ENCODE peak calls at places on chromosomes 5 and 9, in ten cellular contexts. One of them, this sample, is unnamed.

GRCh38 chr5:9544502-9545300 is 1.2 kb downstream of the SEMA5A start:
- DNase-seq in LoVo: peak; percentile 87
- DNase-seq in WERI-Rb-1: peak; percentile 94
- DNase-seq in AG10803: peak; percentile 79
- DNase-seq in stimulated activated CD4-positive, alpha-beta T cell treated with anti-CD3 and anti-CD28 coated beads, Interleukin-15, amount 100 ng/mL, for 1 hour: no peak
- DNase-seq in aorta: peak; percentile 85
- DNase-seq in NCI-H187 treated with DMSO at 0.1 percent for 48 hours: no peak
- DNase-seq in tibial nerve: peak; percentile 67
- DNase-seq in head of caudate nucleus: peak; percentile 87
- DNase-seq in COLO829: peak; percentile 23
- DNase-seq in this sample: no peak

GRCh38 chr9:134698587-134699342 is 57.2 kb downstream of the COL5A1 start:
- DNase-seq in AG10803: peak; percentile 39
- DNase-seq in aorta: peak; percentile 76
- DNase-seq in tibial nerve: peak; percentile 54
- DNase-seq in LoVo: peak; percentile 49
- DNase-seq in NCI-H187 treated with DMSO at 0.1 percent for 48 hours: no peak
- DNase-seq in stimulated activated CD4-positive, alpha-beta T cell treated with anti-CD3 and anti-CD28 coated beads, Interleukin-15, amount 100 ng/mL, for 1 hour: no peak
- DNase-seq in WERI-Rb-1: peak; percentile 90
- DNase-seq in head of caudate nucleus: peak; percentile 57
- DNase-seq in COLO829: peak; percentile 68
- DNase-seq in this sample: peak; percentile 76

GRCh38 chr9:136815422-136815782 is 7.7 kb downstream of the RABL6 start:
- DNase-seq in COLO829: no peak
- DNase-seq in tibial nerve: no peak
- DNase-seq in NCI-H187 treated with DMSO at 0.1 percent for 48 hours: no peak
- DNase-seq in WERI-Rb-1: no peak
- DNase-seq in AG10803: no peak
- DNase-seq in stimulated activated CD4-positive, alpha-beta T cell treated with anti-CD3 and anti-CD28 coated beads, Interleukin-15, amount 100 ng/mL, for 1 hour: no peak
- DNase-seq in aorta: no peak
- DNase-seq in head of caudate nucleus: no peak
- DNase-seq in LoVo: no peak
- DNase-seq in this sample: no peak

GRCh38 chr5:119814655-119815054 is 185.3 kb downstream of the FAM170A start:
- DNase-seq in COLO829: no peak
- DNase-seq in NCI-H187 treated with DMSO at 0.1 percent for 48 hours: no peak
- DNase-seq in tibial nerve: no peak
- DNase-seq in aorta: no peak
- DNase-seq in WERI-Rb-1: no peak
- DNase-seq in head of caudate nucleus: no peak
- DNase-seq in LoVo: no peak
- DNase-seq in AG10803: no peak
- DNase-seq in stimulated activated CD4-positive, alpha-beta T cell treated with anti-CD3 and anti-CD28 coated beads, Interleukin-15, amount 100 ng/mL, for 1 hour: no peak
- DNase-seq in this sample: no peak

GRCh38 chr9:96460877-96461276 is 10.9 kb downstream of the HABP4 start:
- DNase-seq in WERI-Rb-1: no peak
- DNase-seq in head of caudate nucleus: no peak
- DNase-seq in aorta: no peak
- DNase-seq in LoVo: no peak
- DNase-seq in COLO829: no peak
- DNase-seq in stimulated activated CD4-positive, alpha-beta T cell treated with anti-CD3 and anti-CD28 coated beads, Interleukin-15, amount 100 ng/mL, for 1 hour: no peak
- DNase-seq in tibial nerve: no peak
- DNase-seq in AG10803: peak; percentile 88
- DNase-seq in NCI-H187 treated with DMSO at 0.1 percent for 48 hours: no peak
- DNase-seq in this sample: no peak

GRCh38 chr9:109331353-109331752 is 10.5 kb upstream of the EPB41L4B start:
- DNase-seq in head of caudate nucleus: no peak
- DNase-seq in aorta: peak; percentile 65
- DNase-seq in tibial nerve: no peak
- DNase-seq in COLO829: no peak
- DNase-seq in NCI-H187 treated with DMSO at 0.1 percent for 48 hours: no peak
- DNase-seq in WERI-Rb-1: no peak
- DNase-seq in AG10803: peak; percentile 29
- DNase-seq in stimulated activated CD4-positive, alpha-beta T cell treated with anti-CD3 and anti-CD28 coated beads, Interleukin-15, amount 100 ng/mL, for 1 hour: no peak
- DNase-seq in LoVo: no peak
- DNase-seq in this sample: peak; percentile 94

GRCh38 chr5:168317521-168318147 is 26.2 kb downstream of the WWC1 start:
- DNase-seq in COLO829: peak; percentile 50
- DNase-seq in tibial nerve: no peak
- DNase-seq in head of caudate nucleus: no peak
- DNase-seq in WERI-Rb-1: peak; percentile 61
- DNase-seq in aorta: no peak
- DNase-seq in AG10803: peak; percentile 92
- DNase-seq in LoVo: no peak
- DNase-seq in NCI-H187 treated with DMSO at 0.1 percent for 48 hours: no peak
- DNase-seq in stimulated activated CD4-positive, alpha-beta T cell treated with anti-CD3 and anti-CD28 coated beads, Interleukin-15, amount 100 ng/mL, for 1 hour: no peak
- DNase-seq in this sample: no peak

GRCh38 chr5:39699164-39699563 is 274.4 kb upstream of the DAB2 start:
- DNase-seq in WERI-Rb-1: no peak
- DNase-seq in NCI-H187 treated with DMSO at 0.1 percent for 48 hours: no peak
- DNase-seq in AG10803: peak; percentile 32
- DNase-seq in head of caudate nucleus: no peak
- DNase-seq in aorta: no peak
- DNase-seq in COLO829: no peak
- DNase-seq in tibial nerve: no peak
- DNase-seq in LoVo: no peak
- DNase-seq in stimulated activated CD4-positive, alpha-beta T cell treated with anti-CD3 and anti-CD28 coated beads, Interleukin-15, amount 100 ng/mL, for 1 hour: no peak
- DNase-seq in this sample: no peak

GRCh38 chr5:177490311-177490991 is 7.0 kb downstream of the PDLIM7 start:
- DNase-seq in WERI-Rb-1: no peak
- DNase-seq in NCI-H187 treated with DMSO at 0.1 percent for 48 hours: no peak
- DNase-seq in aorta: no peak
- DNase-seq in stimulated activated CD4-positive, alpha-beta T cell treated with anti-CD3 and anti-CD28 coated beads, Interleukin-15, amount 100 ng/mL, for 1 hour: no peak
- DNase-seq in LoVo: no peak
- DNase-seq in COLO829: no peak
- DNase-seq in AG10803: no peak
- DNase-seq in head of caudate nucleus: no peak
- DNase-seq in tibial nerve: no peak
- DNase-seq in this sample: no peak

GRCh38 chr5:149147673-149148072 is 6.4 kb downstream of the ABLIM3 start:
- DNase-seq in head of caudate nucleus: no peak
- DNase-seq in NCI-H187 treated with DMSO at 0.1 percent for 48 hours: no peak
- DNase-seq in LoVo: no peak
- DNase-seq in stimulated activated CD4-positive, alpha-beta T cell treated with anti-CD3 and anti-CD28 coated beads, Interleukin-15, amount 100 ng/mL, for 1 hour: no peak
- DNase-seq in tibial nerve: no peak
- DNase-seq in COLO829: no peak
- DNase-seq in WERI-Rb-1: no peak
- DNase-seq in aorta: no peak
- DNase-seq in AG10803: no peak
- DNase-seq in this sample: no peak

GRCh38 chr5:173670130-173670591 is 53.7 kb upstream of the BOD1 start:
- DNase-seq in NCI-H187 treated with DMSO at 0.1 percent for 48 hours: no peak
- DNase-seq in AG10803: peak; percentile 54
- DNase-seq in LoVo: no peak
- DNase-seq in head of caudate nucleus: no peak
- DNase-seq in tibial nerve: no peak
- DNase-seq in WERI-Rb-1: no peak
- DNase-seq in stimulated activated CD4-positive, alpha-beta T cell treated with anti-CD3 and anti-CD28 coated beads, Interleukin-15, amount 100 ng/mL, for 1 hour: no peak
- DNase-seq in COLO829: no peak
- DNase-seq in aorta: no peak
- DNase-seq in this sample: no peak

GRCh38 chr5:144864113-144864512 is 693.4 kb downstream of the KCTD16 start:
- DNase-seq in NCI-H187 treated with DMSO at 0.1 percent for 48 hours: no peak
- DNase-seq in LoVo: no peak
- DNase-seq in aorta: no peak
- DNase-seq in WERI-Rb-1: no peak
- DNase-seq in stimulated activated CD4-positive, alpha-beta T cell treated with anti-CD3 and anti-CD28 coated beads, Interleukin-15, amount 100 ng/mL, for 1 hour: no peak
- DNase-seq in AG10803: no peak
- DNase-seq in head of caudate nucleus: no peak
- DNase-seq in tibial nerve: no peak
- DNase-seq in COLO829: no peak
- DNase-seq in this sample: no peak

GRCh38 chr9:128916204-128916603 is 4.6 kb upstream of the PHYHD1 start:
- DNase-seq in WERI-Rb-1: no peak
- DNase-seq in AG10803: peak; percentile 27
- DNase-seq in head of caudate nucleus: no peak
- DNase-seq in aorta: peak; percentile 82
- DNase-seq in tibial nerve: no peak
- DNase-seq in COLO829: no peak
- DNase-seq in LoVo: no peak
- DNase-seq in stimulated activated CD4-positive, alpha-beta T cell treated with anti-CD3 and anti-CD28 coated beads, Interleukin-15, amount 100 ng/mL, for 1 hour: no peak
- DNase-seq in NCI-H187 treated with DMSO at 0.1 percent for 48 hours: no peak
- DNase-seq in this sample: no peak

GRCh38 chr5:5710471-5710870 is 288.0 kb downstream of the ICE1 start:
- DNase-seq in COLO829: no peak
- DNase-seq in LoVo: no peak
- DNase-seq in AG10803: no peak
- DNase-seq in aorta: no peak
- DNase-seq in stimulated activated CD4-positive, alpha-beta T cell treated with anti-CD3 and anti-CD28 coated beads, Interleukin-15, amount 100 ng/mL, for 1 hour: no peak
- DNase-seq in WERI-Rb-1: no peak
- DNase-seq in head of caudate nucleus: no peak
- DNase-seq in tibial nerve: no peak
- DNase-seq in NCI-H187 treated with DMSO at 0.1 percent for 48 hours: no peak
- DNase-seq in this sample: no peak

GRCh38 chr9:106828965-106829364 is 34.0 kb upstream of the ZNF462 start:
- DNase-seq in AG10803: no peak
- DNase-seq in WERI-Rb-1: no peak
- DNase-seq in head of caudate nucleus: no peak
- DNase-seq in NCI-H187 treated with DMSO at 0.1 percent for 48 hours: no peak
- DNase-seq in LoVo: no peak
- DNase-seq in COLO829: no peak
- DNase-seq in aorta: no peak
- DNase-seq in stimulated activated CD4-positive, alpha-beta T cell treated with anti-CD3 and anti-CD28 coated beads, Interleukin-15, amount 100 ng/mL, for 1 hour: no peak
- DNase-seq in tibial nerve: no peak
- DNase-seq in this sample: no peak

GRCh38 chr9:128054090-128054489 is 13.0 kb downstream of the NAIF1 start:
- DNase-seq in aorta: no peak
- DNase-seq in tibial nerve: no peak
- DNase-seq in LoVo: no peak
- DNase-seq in stimulated activated CD4-positive, alpha-beta T cell treated with anti-CD3 and anti-CD28 coated beads, Interleukin-15, amount 100 ng/mL, for 1 hour: no peak
- DNase-seq in AG10803: no peak
- DNase-seq in head of caudate nucleus: no peak
- DNase-seq in WERI-Rb-1: no peak
- DNase-seq in NCI-H187 treated with DMSO at 0.1 percent for 48 hours: no peak
- DNase-seq in COLO829: no peak
- DNase-seq in this sample: no peak

GRCh38 chr5:18000744-18001143 is 366.5 kb downstream of the TAF11L14 start:
- DNase-seq in AG10803: no peak
- DNase-seq in COLO829: no peak
- DNase-seq in head of caudate nucleus: no peak
- DNase-seq in tibial nerve: no peak
- DNase-seq in WERI-Rb-1: no peak
- DNase-seq in stimulated activated CD4-positive, alpha-beta T cell treated with anti-CD3 and anti-CD28 coated beads, Interleukin-15, amount 100 ng/mL, for 1 hour: no peak
- DNase-seq in NCI-H187 treated with DMSO at 0.1 percent for 48 hours: no peak
- DNase-seq in aorta: no peak
- DNase-seq in LoVo: no peak
- DNase-seq in this sample: no peak

GRCh38 chr9:18969095-18969494 is 63.9 kb downstream of the SAXO1 start:
- DNase-seq in COLO829: no peak
- DNase-seq in LoVo: no peak
- DNase-seq in aorta: no peak
- DNase-seq in tibial nerve: no peak
- DNase-seq in stimulated activated CD4-positive, alpha-beta T cell treated with anti-CD3 and anti-CD28 coated beads, Interleukin-15, amount 100 ng/mL, for 1 hour: no peak
- DNase-seq in head of caudate nucleus: no peak
- DNase-seq in AG10803: no peak
- DNase-seq in WERI-Rb-1: peak; percentile 23
- DNase-seq in NCI-H187 treated with DMSO at 0.1 percent for 48 hours: no peak
- DNase-seq in this sample: peak; percentile 41

GRCh38 chr5:130277002-130277401 is 372.7 kb downstream of the CHSY3 start:
- DNase-seq in NCI-H187 treated with DMSO at 0.1 percent for 48 hours: no peak
- DNase-seq in AG10803: no peak
- DNase-seq in tibial nerve: no peak
- DNase-seq in stimulated activated CD4-positive, alpha-beta T cell treated with anti-CD3 and anti-CD28 coated beads, Interleukin-15, amount 100 ng/mL, for 1 hour: no peak
- DNase-seq in COLO829: no peak
- DNase-seq in WERI-Rb-1: no peak
- DNase-seq in aorta: no peak
- DNase-seq in LoVo: no peak
- DNase-seq in head of caudate nucleus: no peak
- DNase-seq in this sample: no peak

GRCh38 chr5:169710675-169711074 is 73.6 kb downstream of the DOCK2 start:
- DNase-seq in LoVo: no peak
- DNase-seq in head of caudate nucleus: no peak
- DNase-seq in AG10803: no peak
- DNase-seq in WERI-Rb-1: no peak
- DNase-seq in aorta: no peak
- DNase-seq in stimulated activated CD4-positive, alpha-beta T cell treated with anti-CD3 and anti-CD28 coated beads, Interleukin-15, amount 100 ng/mL, for 1 hour: no peak
- DNase-seq in NCI-H187 treated with DMSO at 0.1 percent for 48 hours: no peak
- DNase-seq in tibial nerve: no peak
- DNase-seq in COLO829: peak; percentile 57
- DNase-seq in this sample: no peak

GRCh38 chr9:15211994-15212501 is 95.0 kb downstream of the TTC39B start:
- DNase-seq in aorta: no peak
- DNase-seq in AG10803: peak; percentile 74
- DNase-seq in NCI-H187 treated with DMSO at 0.1 percent for 48 hours: no peak
- DNase-seq in tibial nerve: no peak
- DNase-seq in stimulated activated CD4-positive, alpha-beta T cell treated with anti-CD3 and anti-CD28 coated beads, Interleukin-15, amount 100 ng/mL, for 1 hour: no peak
- DNase-seq in WERI-Rb-1: no peak
- DNase-seq in head of caudate nucleus: no peak
- DNase-seq in LoVo: no peak
- DNase-seq in COLO829: no peak
- DNase-seq in this sample: no peak

GRCh38 chr9:88766778-88767503 is 224.3 kb upstream of the S1PR3 start:
- DNase-seq in COLO829: peak; percentile 57
- DNase-seq in AG10803: peak; percentile 64
- DNase-seq in WERI-Rb-1: no peak
- DNase-seq in LoVo: no peak
- DNase-seq in stimulated activated CD4-positive, alpha-beta T cell treated with anti-CD3 and anti-CD28 coated beads, Interleukin-15, amount 100 ng/mL, for 1 hour: no peak
- DNase-seq in tibial nerve: no peak
- DNase-seq in NCI-H187 treated with DMSO at 0.1 percent for 48 hours: no peak
- DNase-seq in head of caudate nucleus: no peak
- DNase-seq in aorta: no peak
- DNase-seq in this sample: no peak

GRCh38 chr9:91276513-91276912 is 85.2 kb downstream of the AUH start:
- DNase-seq in NCI-H187 treated with DMSO at 0.1 percent for 48 hours: no peak
- DNase-seq in AG10803: no peak
- DNase-seq in head of caudate nucleus: no peak
- DNase-seq in LoVo: no peak
- DNase-seq in aorta: no peak
- DNase-seq in stimulated activated CD4-positive, alpha-beta T cell treated with anti-CD3 and anti-CD28 coated beads, Interleukin-15, amount 100 ng/mL, for 1 hour: no peak
- DNase-seq in tibial nerve: no peak
- DNase-seq in COLO829: no peak
- DNase-seq in WERI-Rb-1: no peak
- DNase-seq in this sample: no peak

GRCh38 chr9:20692554-20692953 is 8.5 kb downstream of the FOCAD start:
- DNase-seq in tibial nerve: no peak
- DNase-seq in head of caudate nucleus: no peak
- DNase-seq in stimulated activated CD4-positive, alpha-beta T cell treated with anti-CD3 and anti-CD28 coated beads, Interleukin-15, amount 100 ng/mL, for 1 hour: no peak
- DNase-seq in LoVo: no peak
- DNase-seq in aorta: no peak
- DNase-seq in AG10803: no peak
- DNase-seq in NCI-H187 treated with DMSO at 0.1 percent for 48 hours: no peak
- DNase-seq in COLO829: no peak
- DNase-seq in WERI-Rb-1: no peak
- DNase-seq in this sample: no peak

GRCh38 chr5:27479859-27480258 is 441.5 kb upstream of the CDH9 start:
- DNase-seq in COLO829: no peak
- DNase-seq in AG10803: no peak
- DNase-seq in stimulated activated CD4-positive, alpha-beta T cell treated with anti-CD3 and anti-CD28 coated beads, Interleukin-15, amount 100 ng/mL, for 1 hour: no peak
- DNase-seq in NCI-H187 treated with DMSO at 0.1 percent for 48 hours: no peak
- DNase-seq in LoVo: no peak
- DNase-seq in head of caudate nucleus: no peak
- DNase-seq in WERI-Rb-1: no peak
- DNase-seq in aorta: no peak
- DNase-seq in tibial nerve: no peak
- DNase-seq in this sample: no peak

GRCh38 chr9:6616976-6617375 is 28.6 kb downstream of the GLDC start:
- DNase-seq in tibial nerve: no peak
- DNase-seq in head of caudate nucleus: no peak
- DNase-seq in AG10803: no peak
- DNase-seq in NCI-H187 treated with DMSO at 0.1 percent for 48 hours: no peak
- DNase-seq in COLO829: no peak
- DNase-seq in stimulated activated CD4-positive, alpha-beta T cell treated with anti-CD3 and anti-CD28 coated beads, Interleukin-15, amount 100 ng/mL, for 1 hour: no peak
- DNase-seq in WERI-Rb-1: no peak
- DNase-seq in aorta: no peak
- DNase-seq in LoVo: no peak
- DNase-seq in this sample: no peak

GRCh38 chr5:1155191-1156032 is 43.5 kb upstream of the SLC12A7 start:
- DNase-seq in LoVo: no peak
- DNase-seq in aorta: no peak
- DNase-seq in COLO829: no peak
- DNase-seq in tibial nerve: no peak
- DNase-seq in WERI-Rb-1: no peak
- DNase-seq in AG10803: no peak
- DNase-seq in stimulated activated CD4-positive, alpha-beta T cell treated with anti-CD3 and anti-CD28 coated beads, Interleukin-15, amount 100 ng/mL, for 1 hour: no peak
- DNase-seq in head of caudate nucleus: no peak
- DNase-seq in NCI-H187 treated with DMSO at 0.1 percent for 48 hours: no peak
- DNase-seq in this sample: no peak

GRCh38 chr5:173745123-173745522 is 128.7 kb upstream of the BOD1 start:
- DNase-seq in NCI-H187 treated with DMSO at 0.1 percent for 48 hours: no peak
- DNase-seq in AG10803: no peak
- DNase-seq in LoVo: no peak
- DNase-seq in WERI-Rb-1: no peak
- DNase-seq in tibial nerve: no peak
- DNase-seq in aorta: no peak
- DNase-seq in head of caudate nucleus: no peak
- DNase-seq in stimulated activated CD4-positive, alpha-beta T cell treated with anti-CD3 and anti-CD28 coated beads, Interleukin-15, amount 100 ng/mL, for 1 hour: no peak
- DNase-seq in COLO829: no peak
- DNase-seq in this sample: no peak

This sample was measured in T47D.